ENCODE peak calls at places on chromosomes 6 and 20, in six cellular contexts. One of them, this sample, is unnamed.

GRCh38 chr6:98633886-98634285 is 200.5 kb upstream of the POU3F2 start:
- DNase-seq in heart left ventricle: no peak
- DNase-seq in tibial nerve: no peak
- DNase-seq in body of pancreas: no peak
- DNase-seq in astrocyte of the cerebellum: no peak
- DNase-seq in GM06990: no peak
- DNase-seq in this sample: no peak

GRCh38 chr6:26003102-26003694 is 40.6 kb downstream of the TRIM38 start:
- DNase-seq in heart left ventricle: no peak
- DNase-seq in tibial nerve: peak
- DNase-seq in GM06990: no peak
- DNase-seq in body of pancreas: peak
- DNase-seq in astrocyte of the cerebellum: peak
- DNase-seq in this sample: no peak

GRCh38 chr6:106116125-106116524 is 30.0 kb downstream of the PRDM1 start:
- DNase-seq in GM06990: no peak
- DNase-seq in body of pancreas: no peak
- DNase-seq in heart left ventricle: no peak
- DNase-seq in tibial nerve: no peak
- DNase-seq in astrocyte of the cerebellum: no peak
- DNase-seq in this sample: peak

GRCh38 chr6:158649289-158650143 is at the start of gene SYTL3:
- DNase-seq in heart left ventricle: peak
- DNase-seq in tibial nerve: no peak
- DNase-seq in body of pancreas: peak
- DNase-seq in GM06990: peak
- DNase-seq in astrocyte of the cerebellum: no peak
- DNase-seq in this sample: no peak

GRCh38 chr6:753486-753885 is 60.5 kb upstream of the EXOC2 start:
- DNase-seq in GM06990: no peak
- DNase-seq in tibial nerve: no peak
- DNase-seq in heart left ventricle: no peak
- DNase-seq in body of pancreas: no peak
- DNase-seq in astrocyte of the cerebellum: no peak
- DNase-seq in this sample: no peak

GRCh38 chr6:45902984-45903383 is 112.7 kb downstream of the CLIC5 start:
- DNase-seq in heart left ventricle: no peak
- DNase-seq in body of pancreas: no peak
- DNase-seq in tibial nerve: no peak
- DNase-seq in astrocyte of the cerebellum: no peak
- DNase-seq in GM06990: no peak
- DNase-seq in this sample: no peak

GRCh38 chr20:53597085-53597482 is 3.4 kb upstream of the ZNF217 start:
- DNase-seq in body of pancreas: peak
- DNase-seq in heart left ventricle: no peak
- DNase-seq in tibial nerve: no peak
- DNase-seq in astrocyte of the cerebellum: no peak
- DNase-seq in GM06990: no peak
- DNase-seq in this sample: peak

GRCh38 chr20:32780749-32781402 is 18.7 kb downstream of the DNMT3B start:
- DNase-seq in heart left ventricle: no peak
- DNase-seq in GM06990: no peak
- DNase-seq in tibial nerve: no peak
- DNase-seq in astrocyte of the cerebellum: no peak
- DNase-seq in body of pancreas: no peak
- DNase-seq in this sample: no peak

GRCh38 chr20:58088105-58088504 is 140.3 kb downstream of the ANKRD60 start:
- DNase-seq in body of pancreas: no peak
- DNase-seq in astrocyte of the cerebellum: no peak
- DNase-seq in heart left ventricle: no peak
- DNase-seq in tibial nerve: no peak
- DNase-seq in GM06990: no peak
- DNase-seq in this sample: no peak

GRCh38 chr6:155418017-155418749 is 37.5 kb downstream of the NOX3 start:
- DNase-seq in heart left ventricle: no peak
- DNase-seq in astrocyte of the cerebellum: peak
- DNase-seq in body of pancreas: peak
- DNase-seq in tibial nerve: no peak
- DNase-seq in GM06990: peak
- DNase-seq in this sample: no peak

GRCh38 chr6:21003780-21004541 is 469.7 kb downstream of the CDKAL1 start:
- DNase-seq in astrocyte of the cerebellum: peak
- DNase-seq in tibial nerve: no peak
- DNase-seq in body of pancreas: peak
- DNase-seq in GM06990: peak
- DNase-seq in heart left ventricle: no peak
- DNase-seq in this sample: no peak

GRCh38 chr20:1370548-1371110 is 22.2 kb downstream of the FKBP1A start:
- DNase-seq in GM06990: no peak
- DNase-seq in body of pancreas: no peak
- DNase-seq in astrocyte of the cerebellum: no peak
- DNase-seq in heart left ventricle: no peak
- DNase-seq in tibial nerve: no peak
- DNase-seq in this sample: no peak

GRCh38 chr20:1369970-1370369 is 22.9 kb downstream of the FKBP1A start:
- DNase-seq in astrocyte of the cerebellum: no peak
- DNase-seq in GM06990: no peak
- DNase-seq in heart left ventricle: no peak
- DNase-seq in tibial nerve: no peak
- DNase-seq in body of pancreas: no peak
- DNase-seq in this sample: no peak

GRCh38 chr20:1367479-1367878 is 25.4 kb downstream of the FKBP1A start:
- DNase-seq in heart left ventricle: no peak
- DNase-seq in GM06990: no peak
- DNase-seq in astrocyte of the cerebellum: no peak
- DNase-seq in tibial nerve: no peak
- DNase-seq in body of pancreas: no peak
- DNase-seq in this sample: no peak

GRCh38 chr20:1371235-1371782 is 21.5 kb downstream of the FKBP1A start:
- DNase-seq in body of pancreas: no peak
- DNase-seq in astrocyte of the cerebellum: no peak
- DNase-seq in GM06990: no peak
- DNase-seq in tibial nerve: no peak
- DNase-seq in heart left ventricle: no peak
- DNase-seq in this sample: no peak

DNA sequence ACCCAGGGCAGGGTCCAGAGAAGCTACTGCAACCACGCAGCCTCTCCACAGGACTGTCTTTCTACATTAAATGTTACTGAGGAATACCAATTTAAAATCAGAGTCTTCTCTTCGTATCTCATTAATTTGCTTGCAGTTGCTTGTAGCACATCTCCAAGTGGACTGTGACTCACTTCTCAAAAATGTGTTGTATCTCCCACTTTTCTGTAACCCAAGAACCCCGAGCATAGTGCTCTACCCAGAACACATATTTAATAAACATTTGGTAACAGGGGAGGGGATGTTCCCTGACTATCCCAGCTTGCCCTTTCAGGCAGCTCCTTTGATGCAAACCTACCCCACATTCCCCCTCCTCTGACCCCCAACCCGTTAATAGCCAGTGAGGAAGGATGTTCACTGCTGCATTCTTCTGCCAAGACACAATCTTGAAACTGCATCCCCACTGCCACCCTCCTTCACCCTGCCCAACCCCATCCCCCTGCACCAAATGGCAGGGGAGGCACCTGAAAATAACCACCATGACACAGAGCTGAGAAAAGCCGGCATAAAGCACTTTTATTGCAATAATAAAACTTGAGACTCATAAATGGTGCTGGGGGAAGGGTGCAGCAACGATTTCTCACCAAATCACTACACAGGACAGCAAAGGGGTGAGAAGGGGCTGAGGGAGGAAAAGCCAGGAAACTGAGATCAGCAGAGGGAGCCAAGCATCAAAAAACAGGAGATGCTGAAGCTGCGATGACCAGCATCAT is 24.2 kb downstream of the FKBP1A start:
- DNase-seq in GM06990: no peak
- DNase-seq in body of pancreas: no peak
- DNase-seq in heart left ventricle: no peak
- DNase-seq in astrocyte of the cerebellum: no peak
- DNase-seq in tibial nerve: no peak
- DNase-seq in this sample: no peak
- TF ChIP-seq CTCF in GM06990: no peak
- TF ChIP-seq CTCF in body of pancreas: no peak
- TF ChIP-seq CTCF in heart left ventricle: no peak
- TF ChIP-seq CTCF in astrocyte of the cerebellum: no peak
- TF ChIP-seq CTCF in tibial nerve: no peak
- TF ChIP-seq CTCF in this sample: no peak

GRCh38 chr20:22584630-22584921 is 204 bp upstream of the FOXA2 start:
- DNase-seq in heart left ventricle: no peak
- DNase-seq in body of pancreas: peak
- DNase-seq in astrocyte of the cerebellum: no peak
- DNase-seq in GM06990: no peak
- DNase-seq in tibial nerve: no peak
- DNase-seq in this sample: no peak
- H3K4me3 ChIP-seq in heart left ventricle: no peak
- H3K4me3 ChIP-seq in body of pancreas: peak
- H3K4me3 ChIP-seq in astrocyte of the cerebellum: no peak
- H3K4me3 ChIP-seq in GM06990: no peak
- H3K4me3 ChIP-seq in tibial nerve: no peak
- H3K4me3 ChIP-seq in this sample: no peak

GRCh38 chr20:3250091-3250504 is 11.1 kb upstream of the SLC4A11 start:
- DNase-seq in tibial nerve: no peak
- DNase-seq in heart left ventricle: no peak
- DNase-seq in GM06990: no peak
- DNase-seq in astrocyte of the cerebellum: no peak
- DNase-seq in body of pancreas: no peak
- DNase-seq in this sample: no peak
- TF ChIP-seq CTCF in tibial nerve: no peak
- TF ChIP-seq CTCF in heart left ventricle: no peak
- TF ChIP-seq CTCF in GM06990: peak
- TF ChIP-seq CTCF in astrocyte of the cerebellum: peak
- TF ChIP-seq CTCF in body of pancreas: no peak
- TF ChIP-seq CTCF in this sample: peak

GRCh38 chr6:65637289-65638046 is 69.6 kb downstream of the EYS start:
- DNase-seq in body of pancreas: no peak
- DNase-seq in tibial nerve: no peak
- DNase-seq in astrocyte of the cerebellum: no peak
- DNase-seq in heart left ventricle: no peak
- DNase-seq in GM06990: no peak
- DNase-seq in this sample: no peak

GRCh38 chr6:65642776-65643175 is 64.2 kb downstream of the EYS start:
- DNase-seq in astrocyte of the cerebellum: no peak
- DNase-seq in tibial nerve: no peak
- DNase-seq in body of pancreas: no peak
- DNase-seq in heart left ventricle: no peak
- DNase-seq in GM06990: no peak
- DNase-seq in this sample: no peak

GRCh38 chr6:65633516-65633915 is 73.5 kb downstream of the EYS start:
- DNase-seq in astrocyte of the cerebellum: peak
- DNase-seq in body of pancreas: no peak
- DNase-seq in tibial nerve: no peak
- DNase-seq in GM06990: no peak
- DNase-seq in heart left ventricle: no peak
- DNase-seq in this sample: no peak

DNA sequence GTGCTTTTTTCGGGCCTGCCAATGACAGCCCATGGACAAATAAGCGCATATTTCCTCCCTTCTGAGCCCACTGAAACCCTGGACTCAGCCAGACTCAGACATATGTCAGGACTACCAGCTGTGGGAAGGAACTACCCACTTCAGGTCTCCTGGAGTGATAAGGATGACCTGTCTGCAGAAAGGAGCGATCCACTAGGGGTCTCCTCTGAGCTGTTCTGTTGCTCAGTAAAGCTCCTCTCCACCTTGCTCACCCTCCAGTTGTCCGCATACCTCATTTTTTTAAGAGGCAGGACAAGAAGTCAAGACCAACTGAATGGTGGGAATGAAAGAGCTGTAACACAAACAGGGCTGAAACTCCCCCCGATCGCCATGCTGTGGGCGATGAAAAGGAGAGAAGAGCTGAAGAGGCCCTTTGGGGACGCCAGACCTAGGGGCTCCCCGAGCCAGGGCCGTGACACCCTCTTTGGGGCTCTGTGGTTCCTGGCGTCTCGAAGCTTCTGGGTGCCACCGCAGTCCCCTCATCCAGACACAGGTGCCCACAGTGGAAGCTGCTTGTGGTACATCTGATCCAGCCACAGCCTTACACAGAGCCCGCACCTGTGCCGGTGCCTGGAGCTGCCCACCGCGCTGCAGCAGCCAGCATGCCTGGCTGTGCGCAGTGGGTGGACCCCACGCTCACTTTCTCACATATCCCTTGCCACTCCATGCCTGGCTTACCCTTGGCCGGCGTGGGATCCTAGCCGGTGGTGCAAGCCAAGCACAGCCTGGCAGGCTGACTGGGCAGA is 68.8 kb downstream of the EYS start:
- DNase-seq in tibial nerve: no peak
- DNase-seq in GM06990: no peak
- DNase-seq in body of pancreas: no peak
- DNase-seq in heart left ventricle: no peak
- DNase-seq in astrocyte of the cerebellum: no peak
- DNase-seq in this sample: no peak
- H3K4me3 ChIP-seq in tibial nerve: no peak
- H3K4me3 ChIP-seq in GM06990: no peak
- H3K4me3 ChIP-seq in body of pancreas: no peak
- H3K4me3 ChIP-seq in heart left ventricle: no peak
- H3K4me3 ChIP-seq in astrocyte of the cerebellum: no peak
- H3K4me3 ChIP-seq in this sample: no peak

DNA sequence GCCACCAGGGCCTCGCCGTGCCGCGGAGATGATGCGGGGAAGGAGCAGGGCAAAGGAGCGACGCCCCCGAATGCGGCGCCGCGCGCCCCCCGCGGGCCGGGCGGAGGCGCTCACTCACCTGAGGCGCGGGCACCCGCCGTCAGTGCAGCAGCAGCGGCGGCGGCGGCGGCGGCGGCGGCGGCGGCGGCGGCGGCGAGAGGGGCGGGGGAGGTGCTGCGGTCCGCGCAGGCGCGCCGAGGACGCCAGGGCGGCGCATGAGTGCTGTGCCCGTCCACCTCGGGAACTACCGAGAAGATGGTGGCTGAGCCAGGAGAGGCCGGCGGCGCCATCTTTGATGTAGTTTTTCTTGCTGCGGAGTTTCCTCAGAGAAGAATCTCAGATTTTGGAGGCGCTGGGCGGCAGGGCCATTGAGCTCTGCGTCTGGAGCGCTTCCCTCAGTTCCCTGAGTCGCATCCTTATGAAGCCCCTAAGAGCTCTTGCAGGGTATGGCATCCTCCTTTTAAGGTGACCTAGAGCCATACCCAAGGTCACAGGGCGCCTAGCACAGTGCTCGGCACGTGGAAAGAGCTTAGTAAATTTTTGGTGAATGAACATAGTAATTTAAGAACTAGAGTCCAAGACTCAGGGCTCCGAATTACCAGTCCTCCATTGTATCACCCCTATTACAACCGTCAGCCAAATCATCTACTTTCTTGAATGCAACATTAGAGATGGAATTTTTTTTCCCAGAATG is at the start of gene NDRG3:
- DNase-seq in body of pancreas: peak
- DNase-seq in heart left ventricle: peak
- DNase-seq in tibial nerve: peak
- DNase-seq in astrocyte of the cerebellum: peak
- DNase-seq in GM06990: peak
- DNase-seq in this sample: peak
- TF ChIP-seq CTCF in body of pancreas: no peak
- TF ChIP-seq CTCF in heart left ventricle: no peak
- TF ChIP-seq CTCF in tibial nerve: no peak
- TF ChIP-seq CTCF in astrocyte of the cerebellum: no peak
- TF ChIP-seq CTCF in GM06990: no peak
- TF ChIP-seq CTCF in this sample: peak

GRCh38 chr6:62775427-62776022 is 435.7 kb upstream of the FKBP1C start:
- DNase-seq in GM06990: no peak
- DNase-seq in tibial nerve: no peak
- DNase-seq in astrocyte of the cerebellum: no peak
- DNase-seq in body of pancreas: peak
- DNase-seq in heart left ventricle: no peak
- DNase-seq in this sample: peak
- H3K4me3 ChIP-seq in GM06990: no peak
- H3K4me3 ChIP-seq in tibial nerve: no peak
- H3K4me3 ChIP-seq in astrocyte of the cerebellum: no peak
- H3K4me3 ChIP-seq in body of pancreas: no peak
- H3K4me3 ChIP-seq in heart left ventricle: no peak
- H3K4me3 ChIP-seq in this sample: no peak

This sample was measured in LNCaP clone FGC.